ENCODE peak calls at places on chromosomes 4 and X, in ten cellular contexts. J, W, V, F, P, U, L, M, K and Z are unnamed samples.

GRCh38 chrX:13015536-13016236 is 28.7 kb downstream of the FAM9C start:
- DNase-seq in J (no peak), W (no peak), V (no peak), F (no peak), P (no peak), U (no peak), L (no peak), M (no peak), K (no peak), Z (no peak)

GRCh38 chrX:132119821-132120220 is 8.0 kb downstream of the FRMD7 start:
- DNase-seq in J (no peak), W (no peak), V (no peak), F (peak), P (no peak), U (no peak), L (no peak), M (no peak), K (no peak), Z (no peak)

GRCh38 chrX:5051831-5052491 is 1176.7 kb downstream of the NLGN4X start:
- DNase-seq in J (no peak), W (peak), V (peak), F (no peak), P (no peak), U (no peak), L (no peak), M (no peak), K (peak), Z (peak)

GRCh38 chr4:61427818-61428495 is 227.8 kb downstream of the ADGRL3 start:
- DNase-seq in J (no peak), W (no peak), V (no peak), F (no peak), P (no peak), U (no peak), L (no peak), M (no peak), K (no peak), Z (no peak)

GRCh38 chrX:108199691-108200090 is 108.1 kb downstream of the ATG4A start:
- DNase-seq in J (peak), W (no peak), V (no peak), F (peak), P (no peak), U (no peak), L (no peak), M (peak), K (peak), Z (no peak)

GRCh38 chr4:152357206-152357605 is 178.7 kb downstream of the FBXW7 start:
- DNase-seq in J (peak), W (peak), V (no peak), F (no peak), P (no peak), U (no peak), L (no peak), M (no peak), K (peak), Z (no peak)

GRCh38 chr4:156732634-156733033 is 239.0 kb downstream of the PDGFC start:
- DNase-seq in J (peak), W (no peak), V (no peak), F (no peak), P (no peak), U (no peak), L (no peak), M (no peak), K (peak), Z (no peak)

GRCh38 chr4:62232755-62233280 is 1032.7 kb downstream of the ADGRL3 start:
- DNase-seq in J (no peak), W (no peak), V (no peak), F (peak), P (no peak), U (no peak), L (no peak), M (no peak), K (no peak), Z (no peak)

GRCh38 chr4:144658908-144659307 is 13.0 kb downstream of the HHIP start:
- DNase-seq in J (peak), W (no peak), V (no peak), F (no peak), P (no peak), U (no peak), L (no peak), M (no peak), K (no peak), Z (no peak)

GRCh38 chr4:3009422-3009821 is 46.1 kb downstream of the GRK4 start:
- DNase-seq in J (no peak), W (no peak), V (no peak), F (peak), P (no peak), U (no peak), L (peak), M (no peak), K (peak), Z (no peak)

GRCh38 chr4:64617813-64618212 is 208.6 kb upstream of the TECRL start:
- DNase-seq in J (no peak), W (no peak), V (no peak), F (no peak), P (no peak), U (no peak), L (no peak), M (no peak), K (no peak), Z (no peak)

GRCh38 chr4:70772929-70773555 is 51.3 kb downstream of the RUFY3 start:
- DNase-seq in J (no peak), W (no peak), V (no peak), F (no peak), P (no peak), U (no peak), L (no peak), M (no peak), K (no peak), Z (no peak)

GRCh38 chr4:168651374-168651773 is 154.5 kb downstream of the PALLD start:
- DNase-seq in J (no peak), W (no peak), V (no peak), F (peak), P (no peak), U (no peak), L (no peak), M (no peak), K (no peak), Z (no peak)

GRCh38 chr4:160835789-160836188 is 1328.0 kb downstream of the FSTL5 start:
- DNase-seq in J (no peak), W (no peak), V (peak), F (peak), P (no peak), U (no peak), L (no peak), M (no peak), K (no peak), Z (peak)

GRCh38 chr4:55030606-55031005 is 94.8 kb downstream of the KDR start:
- DNase-seq in J (no peak), W (no peak), V (no peak), F (peak), P (no peak), U (no peak), L (no peak), M (no peak), K (no peak), Z (no peak)

GRCh38 chr4:153748378-153748777 is 11.4 kb downstream of the RNF175 start:
- DNase-seq in J (peak), W (peak), V (no peak), F (no peak), P (no peak), U (no peak), L (no peak), M (no peak), K (peak), Z (peak)

GRCh38 chr4:74394476-74395136 is 29.7 kb downstream of the EREG start:
- DNase-seq in J (peak), W (no peak), V (no peak), F (no peak), P (no peak), U (no peak), L (no peak), M (no peak), K (peak), Z (no peak)

GRCh38 chrX:100731441-100732281 is at the start of gene SYTL4:
- DNase-seq in J (no peak), W (peak), V (peak), F (peak), P (no peak), U (no peak), L (peak), M (peak), K (no peak), Z (peak)

GRCh38 chrX:53080628-53081580 is 1.3 kb upstream of the TSPYL2 start:
- DNase-seq in J (peak), W (no peak), V (no peak), F (peak), P (no peak), U (no peak), L (peak), M (no peak), K (peak), Z (no peak)

GRCh38 chr4:85807247-85807915 is 332.4 kb downstream of the ARHGAP24 start:
- DNase-seq in J (no peak), W (no peak), V (no peak), F (no peak), P (no peak), U (no peak), L (no peak), M (no peak), K (peak), Z (no peak)

GRCh38 chr4:5926601-5927000 is 33.7 kb upstream of the CRMP1 start:
- DNase-seq in J (no peak), W (no peak), V (no peak), F (no peak), P (no peak), U (no peak), L (no peak), M (no peak), K (no peak), Z (no peak)

GRCh38 chrX:84909151-84909550 is 94.5 kb upstream of the APOOL start:
- DNase-seq in J (no peak), W (no peak), V (no peak), F (no peak), P (no peak), U (no peak), L (no peak), M (no peak), K (no peak), Z (no peak)

GRCh38 chrX:83845397-83845796 is 15.5 kb upstream of the CYLC1 start:
- DNase-seq in J (peak), W (no peak), V (peak), F (peak), P (no peak), U (no peak), L (no peak), M (no peak), K (peak), Z (no peak)

GRCh38 chr4:6495736-6496135 is 23.3 kb upstream of the PPP2R2C start:
- DNase-seq in J (no peak), W (no peak), V (no peak), F (no peak), P (no peak), U (no peak), L (no peak), M (no peak), K (no peak), Z (no peak)

GRCh38 chrX:18983711-18984380 is at the start of gene PHKA2:
- DNase-seq in J (no peak), W (peak), V (no peak), F (no peak), P (no peak), U (peak), L (peak), M (peak), K (no peak), Z (peak)

GRCh38 chrX:148609766-148610698 is 109.6 kb downstream of the AFF2 start:
- DNase-seq in J (no peak), W (no peak), V (no peak), F (peak), P (no peak), U (no peak), L (no peak), M (no peak), K (peak), Z (no peak)

GRCh38 chr4:138256608-138257007 is 14.5 kb upstream of the SLC7A11 start:
- DNase-seq in J (no peak), W (no peak), V (no peak), F (no peak), P (no peak), U (no peak), L (no peak), M (no peak), K (no peak), Z (no peak)

GRCh38 chr4:48780867-48781219 is 764 bp upstream of the FRYL start:
- DNase-seq in J (peak), W (peak), V (peak), F (no peak), P (peak), U (no peak), L (peak), M (peak), K (peak), Z (peak)

GRCh38 chr4:41531561-41532245 is 6.3 kb upstream of the LIMCH1 start:
- DNase-seq in J (no peak), W (no peak), V (no peak), F (no peak), P (no peak), U (no peak), L (no peak), M (no peak), K (no peak), Z (no peak)

GRCh38 chrX:41664307-41665299 is 24.2 kb upstream of the GPR34 start:
- DNase-seq in J (peak), W (no peak), V (no peak), F (no peak), P (no peak), U (no peak), L (no peak), M (no peak), K (no peak), Z (no peak)

GRCh38 chrX:67692246-67692645 is 148.4 kb downstream of the AR start:
- DNase-seq in J (peak), W (no peak), V (no peak), F (no peak), P (no peak), U (no peak), L (no peak), M (no peak), K (peak), Z (no peak)

GRCh38 chr4:1899149-1900086 is 28.2 kb downstream of the NSD2 start:
- DNase-seq in J (peak), W (peak), V (peak), F (peak), P (peak), U (peak), L (peak), M (peak), K (peak), Z (peak)

DNA sequence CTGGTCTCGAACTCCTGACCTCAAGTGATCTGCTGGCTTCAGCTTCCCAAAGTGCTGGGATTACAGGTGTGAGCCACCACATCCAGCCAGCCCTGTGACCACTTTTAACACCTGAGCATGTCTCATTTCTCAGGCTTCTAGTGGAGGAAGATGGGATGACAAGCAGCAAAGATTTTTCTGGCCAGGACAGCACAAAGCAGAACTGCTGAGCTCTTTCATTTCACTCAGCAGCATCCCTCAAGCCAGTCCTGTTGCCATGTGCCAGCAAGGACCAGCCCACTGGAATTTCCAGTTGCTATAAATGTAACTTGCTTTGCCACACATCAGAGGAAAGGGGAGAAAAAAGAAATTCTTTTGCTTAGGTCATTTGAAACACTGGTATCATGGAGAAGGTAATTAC is 75.9 kb downstream of the SLC9A7 start:
- DNase-seq in J (peak), W (no peak), V (no peak), F (no peak), P (no peak), U (no peak), L (no peak), M (no peak), K (no peak), Z (peak)
- TF ChIP-seq CTCF in J (no peak), W (no peak), V (no peak), F (no peak), P (no peak), U (no peak), L (no peak), M (no peak), K (no peak), Z (no peak)

DNA sequence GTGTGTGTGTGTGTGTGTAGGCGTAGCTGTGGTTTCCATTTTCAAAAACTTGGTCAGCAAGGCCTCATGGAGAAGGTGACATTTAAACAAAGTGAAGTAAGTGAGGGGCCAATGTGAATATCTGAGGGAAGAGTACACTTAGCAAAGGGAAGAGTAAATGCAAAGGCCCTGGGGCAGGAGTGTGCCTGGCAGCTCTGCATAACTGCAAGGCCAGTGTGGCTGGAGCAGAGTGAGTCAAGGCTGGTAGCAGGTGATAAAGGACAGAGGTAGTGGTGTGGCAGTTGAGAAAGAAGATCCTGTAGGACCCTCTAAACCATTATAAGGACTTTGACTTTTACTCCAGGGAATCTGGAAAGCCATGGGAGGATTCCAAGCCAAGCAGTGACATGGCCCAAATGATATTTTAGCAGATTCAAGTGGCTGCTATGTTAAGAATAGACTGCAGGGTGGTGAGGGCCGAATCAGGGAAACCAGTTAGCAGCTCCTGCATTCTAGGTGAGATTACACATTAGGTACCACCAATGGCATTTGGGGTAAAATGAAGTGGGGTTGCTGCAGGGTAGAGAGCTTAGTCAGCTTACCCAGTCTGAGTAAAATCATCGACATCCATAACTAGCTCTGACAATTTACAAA is 5.9 kb upstream of the TBC1D1 start:
- DNase-seq in J (no peak), W (no peak), V (no peak), F (no peak), P (no peak), U (no peak), L (no peak), M (no peak), K (no peak), Z (no peak)
- H3K27ac ChIP-seq in J (no peak), W (peak), V (no peak), F (no peak), P (no peak), U (no peak), L (no peak), M (no peak), K (peak), Z (no peak)

GRCh38 chrX:34365482-34365881 is 233.4 kb upstream of the FAM47A start:
- DNase-seq in J (peak), W (no peak), V (no peak), F (peak), P (no peak), U (no peak), L (no peak), M (no peak), K (peak), Z (no peak)
- TF ChIP-seq CTCF in J (peak), W (peak), V (no peak), F (peak), P (no peak), U (no peak), L (no peak), M (peak), K (peak), Z (no peak)

GRCh38 chr4:89992744-89993143 is 98.1 kb downstream of the MMRN1 start:
- DNase-seq in J (no peak), W (no peak), V (no peak), F (no peak), P (no peak), U (no peak), L (no peak), M (no peak), K (no peak), Z (no peak)

GRCh38 chr4:89997171-89997704 is 102.6 kb downstream of the MMRN1 start:
- DNase-seq in J (no peak), W (no peak), V (no peak), F (no peak), P (no peak), U (no peak), L (no peak), M (no peak), K (no peak), Z (no peak)

GRCh38 chr4:89995824-89996223 is 101.2 kb downstream of the MMRN1 start:
- DNase-seq in J (no peak), W (no peak), V (no peak), F (no peak), P (no peak), U (no peak), L (no peak), M (no peak), K (no peak), Z (no peak)

GRCh38 chr4:89995006-89995405 is 100.4 kb downstream of the MMRN1 start:
- DNase-seq in J (no peak), W (no peak), V (no peak), F (no peak), P (no peak), U (no peak), L (no peak), M (no peak), K (no peak), Z (no peak)

DNA sequence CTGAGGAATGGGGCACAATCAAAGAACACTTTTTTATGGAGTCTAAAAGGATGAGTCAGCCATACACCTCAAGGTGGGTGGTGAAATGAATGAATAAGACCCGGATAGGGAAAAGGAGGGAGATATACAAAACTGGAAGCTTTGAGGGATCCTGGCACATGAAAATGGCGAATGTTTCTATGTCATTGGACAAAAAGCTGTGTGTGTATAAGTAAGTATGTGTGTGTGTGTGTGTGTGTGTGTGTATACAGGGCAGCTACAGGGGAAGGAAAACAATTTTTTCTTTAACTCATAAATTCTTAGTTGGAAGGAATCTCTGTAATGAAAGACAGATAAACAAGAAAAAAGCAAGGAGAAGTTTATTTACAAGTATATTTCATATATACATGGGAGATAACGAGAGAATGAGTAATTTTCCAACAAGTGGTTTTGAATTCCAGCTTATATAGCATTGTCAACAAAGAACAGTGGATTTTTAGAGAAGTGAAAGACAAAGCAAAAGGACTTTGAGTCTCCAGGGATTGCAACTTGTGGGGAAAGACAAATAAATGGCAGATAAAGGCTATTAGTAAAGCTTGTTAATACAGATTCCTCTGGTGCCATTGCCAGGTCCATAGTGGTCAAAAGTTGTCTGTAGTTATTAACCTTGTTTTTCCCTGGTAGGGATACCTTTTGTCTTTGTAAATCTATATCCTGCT is 99.7 kb downstream of the MMRN1 start:
- DNase-seq in J (no peak), W (no peak), V (no peak), F (no peak), P (no peak), U (no peak), L (no peak), M (no peak), K (no peak), Z (no peak)
- H3K27ac ChIP-seq in J (no peak), W (no peak), V (no peak), F (no peak), P (no peak), U (no peak), L (no peak), M (no peak), K (no peak), Z (no peak)

DNA sequence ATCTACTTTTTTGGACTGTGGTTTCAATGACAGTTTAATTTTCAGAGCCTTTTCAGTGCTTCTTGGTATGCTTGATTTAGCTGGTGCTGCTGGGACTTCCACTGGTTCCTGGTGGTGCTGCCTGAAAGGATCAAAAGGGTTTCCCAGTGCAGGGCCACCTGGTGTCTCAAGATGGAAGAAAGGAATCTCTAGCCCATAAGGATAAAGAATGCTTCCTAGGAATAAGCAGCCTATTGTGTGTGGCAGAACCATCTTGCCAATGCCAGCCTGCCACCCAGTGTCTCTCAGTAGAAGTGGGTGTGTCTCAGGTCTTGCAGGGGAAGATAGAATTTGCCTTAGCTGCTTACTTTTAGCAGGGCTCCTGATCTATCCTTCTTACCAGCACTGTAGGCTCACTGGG is 15.0 kb upstream of the RAI2 start:
- DNase-seq in J (no peak), W (no peak), V (no peak), F (peak), P (no peak), U (no peak), L (no peak), M (no peak), K (no peak), Z (no peak)
- TF ChIP-seq CTCF in J (no peak), W (no peak), V (no peak), F (peak), P (no peak), U (no peak), L (no peak), M (no peak), K (no peak), Z (no peak)